ENCODE peak calls at places on chromosomes 16 and 17, in ten cellular contexts. X is LoVo; P is mesendoderm; A is NCI-H69; E is stimulated activated CD4-positive, alpha-beta T cell treated with anti-CD3 and anti-CD28 coated beads, Interleukin-4, amount 100 ng/mL, for 24 hours; C is vagina; V is cardiac fibroblast; M is astrocyte of the spinal cord; B is activated CD4-positive, alpha-beta memory T cell treated with anti-CD3 and anti-CD28 coated beads, Interleukin-2, amount 10 ng/mL, durations not matched to agents 7 days and 5 days; T is hepatocyte. D is an unnamed sample.

GRCh38 chr17:81348097-81349055 is 46.9 kb upstream of the BAHCC1 start:
- DNase-seq in P (no peak), T (peak; percentile 3), A (peak; percentile 63), E (no peak), C (no peak), B (no peak), M (no peak), X (no peak), V (no peak), D (no peak)

GRCh38 chr17:44820631-44821196 is 9.4 kb downstream of the GJC1 start:
- DNase-seq in T (peak; percentile 30), E (no peak), P (peak; percentile 25), X (peak; percentile 70), M (peak; percentile 90), A (peak; percentile 98), C (no peak), V (peak; percentile 92), B (no peak), D (no peak)

GRCh38 chr16:7458144-7458543 is 125.5 kb downstream of the RBFOX1 start:
- DNase-seq in P (no peak), V (no peak), M (no peak), A (no peak), E (no peak), B (no peak), T (no peak), C (no peak), X (no peak), D (no peak)

GRCh38 chr17:57107498-57108101 is 22.6 kb downstream of the AKAP1 start:
- DNase-seq in C (no peak), V (no peak), B (no peak), T (peak; percentile 73), A (peak; percentile 49), E (no peak), P (no peak), X (peak; percentile 91), M (peak; percentile 65), D (peak; percentile 18)

GRCh38 chr17:29143894-29144293 is 36.3 kb downstream of the MYO18A start:
- DNase-seq in B (peak; percentile 38), X (no peak), M (no peak), E (peak; percentile 16), C (no peak), P (peak; percentile 72), A (peak; percentile 56), V (no peak), T (no peak), D (peak; percentile 50)

GRCh38 chr16:28040039-28040438 is 23.5 kb downstream of the GSG1L start:
- DNase-seq in M (no peak), P (peak; percentile 33), T (no peak), X (no peak), E (no peak), A (no peak), C (no peak), B (no peak), V (no peak), D (peak; percentile 22)

GRCh38 chr16:67915831-67916723 is 15.6 kb downstream of the CTRL start:
- DNase-seq in M (no peak), T (peak; percentile 53), X (no peak), C (no peak), P (peak; percentile 27), E (no peak), A (no peak), V (no peak), B (no peak), D (no peak)

GRCh38 chr17:29069526-29070041 is 26.6 kb downstream of the PIPOX start:
- DNase-seq in T (no peak), A (no peak), V (no peak), M (no peak), X (no peak), E (no peak), C (no peak), B (no peak), P (no peak), D (no peak)

GRCh38 chr17:74132354-74132753 is 71.1 kb upstream of the RPL38 start:
- DNase-seq in V (no peak), E (no peak), P (peak; percentile 61), T (no peak), B (no peak), C (no peak), A (no peak), M (no peak), X (no peak), D (no peak)

GRCh38 chr16:70725024-70725911 is 39.4 kb upstream of the MTSS2 start:
- DNase-seq in T (peak; percentile 45), B (no peak), V (no peak), M (no peak), E (no peak), X (no peak), A (no peak), C (no peak), P (no peak), D (no peak)

GRCh38 chr17:77706938-77707337 is 251.6 kb upstream of the TNRC6C start:
- DNase-seq in A (no peak), T (no peak), E (no peak), B (no peak), P (no peak), X (no peak), V (no peak), C (peak; percentile 55), M (no peak), D (no peak)

GRCh38 chr17:71114911-71115668 is 945.8 kb downstream of the KCNJ2 start:
- DNase-seq in T (no peak), E (no peak), V (no peak), P (no peak), C (no peak), X (no peak), A (no peak), B (no peak), M (no peak), D (peak; percentile 13)

GRCh38 chr17:40915199-40915661 is 22.2 kb downstream of the KRT23 start:
- DNase-seq in M (peak; percentile 92), V (peak; percentile 96), C (no peak), T (peak; percentile 49), A (no peak), P (peak; percentile 84), X (peak; percentile 61), B (no peak), E (no peak), D (no peak)

GRCh38 chr17:82098939-82099765 is 1.1 kb upstream of the FASN start:
- DNase-seq in T (no peak), M (no peak), C (no peak), B (no peak), X (no peak), P (no peak), V (no peak), E (no peak), A (peak; percentile 84), D (peak; percentile 56)

GRCh38 chr17:17926840-17927449 is 45.3 kb downstream of the TOM1L2 start:
- DNase-seq in X (no peak), P (no peak), M (no peak), V (no peak), A (peak; percentile 6), E (no peak), C (no peak), T (no peak), B (no peak), D (no peak)

GRCh38 chr17:40480501-40481003 is 20.9 kb downstream of the TNS4 start:
- DNase-seq in C (no peak), B (peak; percentile 91), M (no peak), X (no peak), T (peak; percentile 63), V (peak; percentile 50), P (peak; percentile 90), A (peak; percentile 71), E (peak; percentile 86), D (no peak)

GRCh38 chr16:1493746-1494094 is 560 bp downstream of the TELO2 start:
- DNase-seq in V (peak; percentile 20), T (peak; percentile 35), E (no peak), X (no peak), C (no peak), B (no peak), A (peak; percentile 59), P (peak; percentile 21), M (peak; percentile 10), D (peak; percentile 60)